ENCODE peak calls at places on chromosomes 5 and 9, in eight cellular contexts. One of them, this sample, is unnamed.

GRCh38 chr5:83430130-83431010 is 41.2 kb upstream of the VCAN start:
- DNase-seq in stimulated activated CD4-positive, alpha-beta T cell treated with anti-CD3 and anti-CD28 coated beads, Interleukin-1b, Interleukin-23, amount 100 ng/mL, for 48 hours: peak
- DNase-seq in HTR-8/SVneo: peak
- DNase-seq in non-pigmented ciliary epithelial cell: no peak
- DNase-seq in effector memory CD4-positive, alpha-beta T cell: peak
- DNase-seq in pons: peak
- DNase-seq in NCI-H1105 treated with DMSO at 0.1 percent for 48 hours: peak
- DNase-seq in HL-60: peak
- DNase-seq in this sample: peak

GRCh38 chr9:130313103-130313858 is 47.7 kb downstream of the HMCN2 start:
- DNase-seq in stimulated activated CD4-positive, alpha-beta T cell treated with anti-CD3 and anti-CD28 coated beads, Interleukin-1b, Interleukin-23, amount 100 ng/mL, for 48 hours: no peak
- DNase-seq in HTR-8/SVneo: no peak
- DNase-seq in non-pigmented ciliary epithelial cell: no peak
- DNase-seq in effector memory CD4-positive, alpha-beta T cell: no peak
- DNase-seq in pons: no peak
- DNase-seq in NCI-H1105 treated with DMSO at 0.1 percent for 48 hours: no peak
- DNase-seq in HL-60: no peak
- DNase-seq in this sample: no peak

GRCh38 chr9:22343218-22343611 is 103.4 kb upstream of the DMRTA1 start:
- DNase-seq in stimulated activated CD4-positive, alpha-beta T cell treated with anti-CD3 and anti-CD28 coated beads, Interleukin-1b, Interleukin-23, amount 100 ng/mL, for 48 hours: no peak
- DNase-seq in HTR-8/SVneo: no peak
- DNase-seq in non-pigmented ciliary epithelial cell: no peak
- DNase-seq in effector memory CD4-positive, alpha-beta T cell: no peak
- DNase-seq in pons: no peak
- DNase-seq in NCI-H1105 treated with DMSO at 0.1 percent for 48 hours: no peak
- DNase-seq in HL-60: no peak
- DNase-seq in this sample: no peak

GRCh38 chr5:34476941-34477565 is 179.1 kb upstream of the RAI14 start:
- DNase-seq in stimulated activated CD4-positive, alpha-beta T cell treated with anti-CD3 and anti-CD28 coated beads, Interleukin-1b, Interleukin-23, amount 100 ng/mL, for 48 hours: no peak
- DNase-seq in HTR-8/SVneo: no peak
- DNase-seq in non-pigmented ciliary epithelial cell: no peak
- DNase-seq in effector memory CD4-positive, alpha-beta T cell: no peak
- DNase-seq in pons: no peak
- DNase-seq in NCI-H1105 treated with DMSO at 0.1 percent for 48 hours: no peak
- DNase-seq in HL-60: no peak
- DNase-seq in this sample: no peak

GRCh38 chr5:181052526-181052927 is 12.5 kb downstream of the BTNL9 start:
- DNase-seq in stimulated activated CD4-positive, alpha-beta T cell treated with anti-CD3 and anti-CD28 coated beads, Interleukin-1b, Interleukin-23, amount 100 ng/mL, for 48 hours: no peak
- DNase-seq in HTR-8/SVneo: no peak
- DNase-seq in non-pigmented ciliary epithelial cell: no peak
- DNase-seq in effector memory CD4-positive, alpha-beta T cell: no peak
- DNase-seq in pons: no peak
- DNase-seq in NCI-H1105 treated with DMSO at 0.1 percent for 48 hours: no peak
- DNase-seq in HL-60: no peak
- DNase-seq in this sample: no peak

GRCh38 chr9:133543772-133544467 is 9.4 kb downstream of the ADAMTSL2 start:
- DNase-seq in stimulated activated CD4-positive, alpha-beta T cell treated with anti-CD3 and anti-CD28 coated beads, Interleukin-1b, Interleukin-23, amount 100 ng/mL, for 48 hours: no peak
- DNase-seq in HTR-8/SVneo: no peak
- DNase-seq in non-pigmented ciliary epithelial cell: no peak
- DNase-seq in effector memory CD4-positive, alpha-beta T cell: no peak
- DNase-seq in pons: no peak
- DNase-seq in NCI-H1105 treated with DMSO at 0.1 percent for 48 hours: no peak
- DNase-seq in HL-60: no peak
- DNase-seq in this sample: no peak

GRCh38 chr5:126868961-126869451 is 92.1 kb downstream of the LMNB1 start:
- DNase-seq in stimulated activated CD4-positive, alpha-beta T cell treated with anti-CD3 and anti-CD28 coated beads, Interleukin-1b, Interleukin-23, amount 100 ng/mL, for 48 hours: no peak
- DNase-seq in HTR-8/SVneo: no peak
- DNase-seq in non-pigmented ciliary epithelial cell: no peak
- DNase-seq in effector memory CD4-positive, alpha-beta T cell: no peak
- DNase-seq in pons: no peak
- DNase-seq in NCI-H1105 treated with DMSO at 0.1 percent for 48 hours: peak
- DNase-seq in HL-60: no peak
- DNase-seq in this sample: peak

GRCh38 chr9:37997636-37998374 is 71.2 kb downstream of the SHB start:
- DNase-seq in stimulated activated CD4-positive, alpha-beta T cell treated with anti-CD3 and anti-CD28 coated beads, Interleukin-1b, Interleukin-23, amount 100 ng/mL, for 48 hours: no peak
- DNase-seq in HTR-8/SVneo: no peak
- DNase-seq in non-pigmented ciliary epithelial cell: no peak
- DNase-seq in effector memory CD4-positive, alpha-beta T cell: no peak
- DNase-seq in pons: peak
- DNase-seq in NCI-H1105 treated with DMSO at 0.1 percent for 48 hours: no peak
- DNase-seq in HL-60: no peak
- DNase-seq in this sample: no peak

GRCh38 chr9:4640027-4640426 is 22.1 kb upstream of the PLPP6 start:
- DNase-seq in stimulated activated CD4-positive, alpha-beta T cell treated with anti-CD3 and anti-CD28 coated beads, Interleukin-1b, Interleukin-23, amount 100 ng/mL, for 48 hours: peak
- DNase-seq in HTR-8/SVneo: peak
- DNase-seq in non-pigmented ciliary epithelial cell: no peak
- DNase-seq in effector memory CD4-positive, alpha-beta T cell: peak
- DNase-seq in pons: peak
- DNase-seq in NCI-H1105 treated with DMSO at 0.1 percent for 48 hours: peak
- DNase-seq in HL-60: no peak
- DNase-seq in this sample: peak

GRCh38 chr9:137454145-137454505 is 5.0 kb downstream of the NSMF start:
- DNase-seq in stimulated activated CD4-positive, alpha-beta T cell treated with anti-CD3 and anti-CD28 coated beads, Interleukin-1b, Interleukin-23, amount 100 ng/mL, for 48 hours: peak
- DNase-seq in HTR-8/SVneo: no peak
- DNase-seq in non-pigmented ciliary epithelial cell: no peak
- DNase-seq in effector memory CD4-positive, alpha-beta T cell: peak
- DNase-seq in pons: no peak
- DNase-seq in NCI-H1105 treated with DMSO at 0.1 percent for 48 hours: no peak
- DNase-seq in HL-60: peak
- DNase-seq in this sample: no peak

GRCh38 chr5:168377525-168377924 is 86.1 kb downstream of the WWC1 start:
- DNase-seq in stimulated activated CD4-positive, alpha-beta T cell treated with anti-CD3 and anti-CD28 coated beads, Interleukin-1b, Interleukin-23, amount 100 ng/mL, for 48 hours: no peak
- DNase-seq in HTR-8/SVneo: no peak
- DNase-seq in non-pigmented ciliary epithelial cell: no peak
- DNase-seq in effector memory CD4-positive, alpha-beta T cell: no peak
- DNase-seq in pons: no peak
- DNase-seq in NCI-H1105 treated with DMSO at 0.1 percent for 48 hours: no peak
- DNase-seq in HL-60: no peak
- DNase-seq in this sample: no peak

GRCh38 chr9:131805803-131806202 is 65.9 kb upstream of the RAPGEF1 start:
- DNase-seq in stimulated activated CD4-positive, alpha-beta T cell treated with anti-CD3 and anti-CD28 coated beads, Interleukin-1b, Interleukin-23, amount 100 ng/mL, for 48 hours: no peak
- DNase-seq in HTR-8/SVneo: no peak
- DNase-seq in non-pigmented ciliary epithelial cell: no peak
- DNase-seq in effector memory CD4-positive, alpha-beta T cell: no peak
- DNase-seq in pons: no peak
- DNase-seq in NCI-H1105 treated with DMSO at 0.1 percent for 48 hours: no peak
- DNase-seq in HL-60: no peak
- DNase-seq in this sample: no peak

GRCh38 chr9:74534847-74535246 is 37.7 kb downstream of the RORB start:
- DNase-seq in stimulated activated CD4-positive, alpha-beta T cell treated with anti-CD3 and anti-CD28 coated beads, Interleukin-1b, Interleukin-23, amount 100 ng/mL, for 48 hours: no peak
- DNase-seq in HTR-8/SVneo: no peak
- DNase-seq in non-pigmented ciliary epithelial cell: no peak
- DNase-seq in effector memory CD4-positive, alpha-beta T cell: no peak
- DNase-seq in pons: no peak
- DNase-seq in NCI-H1105 treated with DMSO at 0.1 percent for 48 hours: no peak
- DNase-seq in HL-60: no peak
- DNase-seq in this sample: no peak

GRCh38 chr5:132270706-132271105 is 13.2 kb downstream of the PDLIM4 start:
- DNase-seq in stimulated activated CD4-positive, alpha-beta T cell treated with anti-CD3 and anti-CD28 coated beads, Interleukin-1b, Interleukin-23, amount 100 ng/mL, for 48 hours: no peak
- DNase-seq in HTR-8/SVneo: no peak
- DNase-seq in non-pigmented ciliary epithelial cell: no peak
- DNase-seq in effector memory CD4-positive, alpha-beta T cell: no peak
- DNase-seq in pons: no peak
- DNase-seq in NCI-H1105 treated with DMSO at 0.1 percent for 48 hours: no peak
- DNase-seq in HL-60: no peak
- DNase-seq in this sample: no peak

GRCh38 chr5:60835554-60835953 is 8.5 kb downstream of the ELOVL7 start:
- DNase-seq in stimulated activated CD4-positive, alpha-beta T cell treated with anti-CD3 and anti-CD28 coated beads, Interleukin-1b, Interleukin-23, amount 100 ng/mL, for 48 hours: no peak
- DNase-seq in HTR-8/SVneo: no peak
- DNase-seq in non-pigmented ciliary epithelial cell: no peak
- DNase-seq in effector memory CD4-positive, alpha-beta T cell: no peak
- DNase-seq in pons: no peak
- DNase-seq in NCI-H1105 treated with DMSO at 0.1 percent for 48 hours: no peak
- DNase-seq in HL-60: no peak
- DNase-seq in this sample: no peak

GRCh38 chr9:5696884-5697283 is 68.0 kb downstream of the RIC1 start:
- DNase-seq in stimulated activated CD4-positive, alpha-beta T cell treated with anti-CD3 and anti-CD28 coated beads, Interleukin-1b, Interleukin-23, amount 100 ng/mL, for 48 hours: no peak
- DNase-seq in HTR-8/SVneo: no peak
- DNase-seq in non-pigmented ciliary epithelial cell: no peak
- DNase-seq in effector memory CD4-positive, alpha-beta T cell: no peak
- DNase-seq in pons: no peak
- DNase-seq in NCI-H1105 treated with DMSO at 0.1 percent for 48 hours: no peak
- DNase-seq in HL-60: no peak
- DNase-seq in this sample: no peak

GRCh38 chr9:121634800-121635261 is 16.6 kb upstream of the DAB2IP start:
- DNase-seq in stimulated activated CD4-positive, alpha-beta T cell treated with anti-CD3 and anti-CD28 coated beads, Interleukin-1b, Interleukin-23, amount 100 ng/mL, for 48 hours: no peak
- DNase-seq in HTR-8/SVneo: peak
- DNase-seq in non-pigmented ciliary epithelial cell: no peak
- DNase-seq in effector memory CD4-positive, alpha-beta T cell: no peak
- DNase-seq in pons: no peak
- DNase-seq in NCI-H1105 treated with DMSO at 0.1 percent for 48 hours: no peak
- DNase-seq in HL-60: no peak
- DNase-seq in this sample: no peak

GRCh38 chr9:128438343-128439109 is 17.3 kb upstream of the ODF2 start:
- DNase-seq in stimulated activated CD4-positive, alpha-beta T cell treated with anti-CD3 and anti-CD28 coated beads, Interleukin-1b, Interleukin-23, amount 100 ng/mL, for 48 hours: peak
- DNase-seq in HTR-8/SVneo: peak
- DNase-seq in non-pigmented ciliary epithelial cell: no peak
- DNase-seq in effector memory CD4-positive, alpha-beta T cell: peak
- DNase-seq in pons: peak
- DNase-seq in NCI-H1105 treated with DMSO at 0.1 percent for 48 hours: peak
- DNase-seq in HL-60: peak
- DNase-seq in this sample: peak

GRCh38 chr5:96588551-96588950 is 73.6 kb upstream of the CAST start:
- DNase-seq in stimulated activated CD4-positive, alpha-beta T cell treated with anti-CD3 and anti-CD28 coated beads, Interleukin-1b, Interleukin-23, amount 100 ng/mL, for 48 hours: no peak
- DNase-seq in HTR-8/SVneo: no peak
- DNase-seq in non-pigmented ciliary epithelial cell: no peak
- DNase-seq in effector memory CD4-positive, alpha-beta T cell: no peak
- DNase-seq in pons: no peak
- DNase-seq in NCI-H1105 treated with DMSO at 0.1 percent for 48 hours: no peak
- DNase-seq in HL-60: no peak
- DNase-seq in this sample: no peak

GRCh38 chr5:154570572-154571324 is 92.7 kb upstream of the HAND1 start:
- DNase-seq in stimulated activated CD4-positive, alpha-beta T cell treated with anti-CD3 and anti-CD28 coated beads, Interleukin-1b, Interleukin-23, amount 100 ng/mL, for 48 hours: no peak
- DNase-seq in HTR-8/SVneo: no peak
- DNase-seq in non-pigmented ciliary epithelial cell: no peak
- DNase-seq in effector memory CD4-positive, alpha-beta T cell: no peak
- DNase-seq in pons: no peak
- DNase-seq in NCI-H1105 treated with DMSO at 0.1 percent for 48 hours: no peak
- DNase-seq in HL-60: no peak
- DNase-seq in this sample: no peak

GRCh38 chr5:77181596-77182304 is 28.7 kb upstream of the PDE8B start:
- DNase-seq in stimulated activated CD4-positive, alpha-beta T cell treated with anti-CD3 and anti-CD28 coated beads, Interleukin-1b, Interleukin-23, amount 100 ng/mL, for 48 hours: no peak
- DNase-seq in HTR-8/SVneo: no peak
- DNase-seq in non-pigmented ciliary epithelial cell: no peak
- DNase-seq in effector memory CD4-positive, alpha-beta T cell: no peak
- DNase-seq in pons: no peak
- DNase-seq in NCI-H1105 treated with DMSO at 0.1 percent for 48 hours: no peak
- DNase-seq in HL-60: no peak
- DNase-seq in this sample: no peak

GRCh38 chr5:35644543-35644942 is 26.9 kb downstream of the SPEF2 start:
- DNase-seq in stimulated activated CD4-positive, alpha-beta T cell treated with anti-CD3 and anti-CD28 coated beads, Interleukin-1b, Interleukin-23, amount 100 ng/mL, for 48 hours: no peak
- DNase-seq in HTR-8/SVneo: no peak
- DNase-seq in non-pigmented ciliary epithelial cell: no peak
- DNase-seq in effector memory CD4-positive, alpha-beta T cell: no peak
- DNase-seq in pons: no peak
- DNase-seq in NCI-H1105 treated with DMSO at 0.1 percent for 48 hours: no peak
- DNase-seq in HL-60: no peak
- DNase-seq in this sample: no peak

GRCh38 chr5:146188358-146188757 is 5.9 kb upstream of the LARS1 start:
- DNase-seq in stimulated activated CD4-positive, alpha-beta T cell treated with anti-CD3 and anti-CD28 coated beads, Interleukin-1b, Interleukin-23, amount 100 ng/mL, for 48 hours: no peak
- DNase-seq in HTR-8/SVneo: no peak
- DNase-seq in non-pigmented ciliary epithelial cell: peak
- DNase-seq in effector memory CD4-positive, alpha-beta T cell: no peak
- DNase-seq in pons: no peak
- DNase-seq in NCI-H1105 treated with DMSO at 0.1 percent for 48 hours: no peak
- DNase-seq in HL-60: no peak
- DNase-seq in this sample: no peak

GRCh38 chr5:95422842-95423241 is 31.7 kb downstream of the FAM81B start:
- DNase-seq in stimulated activated CD4-positive, alpha-beta T cell treated with anti-CD3 and anti-CD28 coated beads, Interleukin-1b, Interleukin-23, amount 100 ng/mL, for 48 hours: no peak
- DNase-seq in HTR-8/SVneo: no peak
- DNase-seq in non-pigmented ciliary epithelial cell: no peak
- DNase-seq in effector memory CD4-positive, alpha-beta T cell: no peak
- DNase-seq in pons: no peak
- DNase-seq in NCI-H1105 treated with DMSO at 0.1 percent for 48 hours: no peak
- DNase-seq in HL-60: no peak
- DNase-seq in this sample: no peak

GRCh38 chr9:85038824-85039540 is 369.5 kb downstream of the NTRK2 start:
- DNase-seq in stimulated activated CD4-positive, alpha-beta T cell treated with anti-CD3 and anti-CD28 coated beads, Interleukin-1b, Interleukin-23, amount 100 ng/mL, for 48 hours: no peak
- DNase-seq in HTR-8/SVneo: no peak
- DNase-seq in non-pigmented ciliary epithelial cell: no peak
- DNase-seq in effector memory CD4-positive, alpha-beta T cell: no peak
- DNase-seq in pons: peak
- DNase-seq in NCI-H1105 treated with DMSO at 0.1 percent for 48 hours: no peak
- DNase-seq in HL-60: no peak
- DNase-seq in this sample: no peak

GRCh38 chr5:149088686-149089085 is 25.8 kb upstream of the SH3TC2 start:
- DNase-seq in stimulated activated CD4-positive, alpha-beta T cell treated with anti-CD3 and anti-CD28 coated beads, Interleukin-1b, Interleukin-23, amount 100 ng/mL, for 48 hours: no peak
- DNase-seq in HTR-8/SVneo: no peak
- DNase-seq in non-pigmented ciliary epithelial cell: no peak
- DNase-seq in effector memory CD4-positive, alpha-beta T cell: no peak
- DNase-seq in pons: no peak
- DNase-seq in NCI-H1105 treated with DMSO at 0.1 percent for 48 hours: no peak
- DNase-seq in HL-60: no peak
- DNase-seq in this sample: no peak

GRCh38 chr9:121441163-121441562 is 58.5 kb downstream of the GGTA1 start:
- DNase-seq in stimulated activated CD4-positive, alpha-beta T cell treated with anti-CD3 and anti-CD28 coated beads, Interleukin-1b, Interleukin-23, amount 100 ng/mL, for 48 hours: no peak
- DNase-seq in HTR-8/SVneo: no peak
- DNase-seq in non-pigmented ciliary epithelial cell: no peak
- DNase-seq in effector memory CD4-positive, alpha-beta T cell: no peak
- DNase-seq in pons: no peak
- DNase-seq in NCI-H1105 treated with DMSO at 0.1 percent for 48 hours: no peak
- DNase-seq in HL-60: no peak
- DNase-seq in this sample: no peak

This sample was measured in COR-L47.